ENCODE peak calls at places on chromosomes 11 and 22, in eight cellular contexts. O is fibroblast of lung, W is thoracic aorta, M is IMR-90, T is endodermal cell, X is esophagus muscularis mucosa, P is stomach, V is upper lobe of left lung. G is an unnamed sample.

GRCh38 chr11:73343076-73343833 is 32.9 kb upstream of the RELT start:
- DNase-seq in X (no peak), O (no peak), M (no peak), W (no peak), T (peak), V (no peak), P (no peak), G (no peak)

GRCh38 chr11:60367009-60367408 is 11.3 kb upstream of the MS4A7 start:
- DNase-seq in X (no peak), T (no peak), M (no peak), V (no peak), O (no peak), W (no peak), P (no peak), G (no peak)

GRCh38 chr11:35784699-35785098 is 122.1 kb downstream of the TRIM44 start:
- DNase-seq in W (no peak), P (no peak), O (no peak), M (no peak), V (no peak), X (no peak), T (no peak), G (no peak)

GRCh38 chr11:75771646-75772410 is 3.2 kb downstream of the DGAT2 start:
- DNase-seq in P (peak), X (no peak), V (no peak), O (peak), W (peak), T (no peak), M (peak), G (no peak)

GRCh38 chr11:790721-791564 is 1.1 kb upstream of the CEND1 start:
- DNase-seq in P (no peak), M (no peak), O (peak), V (peak), T (peak), W (no peak), X (no peak), G (no peak)

GRCh38 chr22:22355233-22355834 is 110.7 kb downstream of the VPREB1 start:
- DNase-seq in P (no peak), O (no peak), M (no peak), X (peak), T (no peak), W (no peak), V (peak), G (no peak)

GRCh38 chr11:115178705-115179104 is 325.5 kb downstream of the CADM1 start:
- DNase-seq in X (no peak), P (no peak), M (no peak), O (no peak), W (no peak), V (peak), T (no peak), G (no peak)

GRCh38 chr11:60985991-60986915 is 14.8 kb downstream of the CD6 start:
- DNase-seq in V (no peak), W (no peak), T (peak), P (peak), M (peak), X (no peak), O (peak), G (no peak)

GRCh38 chr22:37457093-37457893 is 28.9 kb downstream of the MFNG start:
- DNase-seq in O (peak), M (peak), W (peak), X (no peak), V (no peak), P (peak), T (peak), G (peak)

DNA sequence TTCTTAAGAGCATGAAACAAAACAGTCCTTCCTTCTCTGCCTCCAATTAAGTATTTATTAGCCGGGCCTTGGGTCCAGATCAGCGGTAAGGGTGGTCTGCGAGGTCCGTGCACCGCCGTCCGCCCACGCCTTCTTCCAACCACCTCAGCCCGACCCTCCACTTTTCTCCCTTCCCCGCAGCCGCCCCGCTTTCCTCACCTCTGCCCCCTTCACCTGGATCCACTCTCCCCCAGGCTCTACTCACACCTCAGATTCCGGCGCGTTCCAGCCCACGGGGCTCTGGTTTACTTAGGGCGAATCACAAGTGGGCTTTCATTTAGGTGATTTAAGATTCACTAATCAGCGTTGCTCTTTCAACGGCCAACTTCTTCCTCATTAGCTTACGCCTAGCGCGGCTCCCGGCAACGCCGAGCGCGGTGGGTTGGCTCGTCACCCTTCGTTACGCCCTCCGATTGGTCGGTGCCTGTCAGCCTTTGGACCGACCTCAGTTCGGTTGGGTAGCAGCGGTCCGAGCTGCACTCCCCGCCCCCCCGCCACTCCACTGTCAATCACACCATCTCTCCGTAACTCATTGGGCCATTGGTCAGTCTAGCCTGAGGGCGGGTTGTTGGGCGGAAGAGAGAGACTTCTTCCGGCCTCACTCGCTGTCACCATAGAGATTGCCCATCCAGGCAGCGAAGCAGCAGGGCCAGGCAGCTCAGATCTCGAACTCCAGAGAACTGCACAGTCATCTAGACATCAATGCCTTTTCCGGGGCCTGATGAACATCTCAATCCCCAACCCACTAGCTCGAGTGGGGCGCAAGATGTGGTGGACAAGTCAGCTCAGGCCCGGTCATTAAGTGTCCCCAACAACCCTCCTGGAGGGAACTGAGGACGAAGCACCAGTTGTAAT is at the start of gene TMEM218:
- DNase-seq in O (peak), W (peak), T (peak), M (peak), V (peak), X (peak), P (peak), G (peak)
- H3K27ac ChIP-seq in O (peak), W (peak), T (peak), M (peak), V (peak), X (peak), P (peak), G (peak)

GRCh38 chr22:49901457-49901856 is 16.8 kb downstream of the ALG12 start:
- DNase-seq in W (no peak), P (no peak), X (no peak), M (no peak), O (no peak), V (no peak), T (no peak), G (no peak)
- TF ChIP-seq CTCF in W (no peak), P (no peak), X (no peak), M (no peak), O (no peak), V (no peak), T (no peak), G (no peak)

DNA sequence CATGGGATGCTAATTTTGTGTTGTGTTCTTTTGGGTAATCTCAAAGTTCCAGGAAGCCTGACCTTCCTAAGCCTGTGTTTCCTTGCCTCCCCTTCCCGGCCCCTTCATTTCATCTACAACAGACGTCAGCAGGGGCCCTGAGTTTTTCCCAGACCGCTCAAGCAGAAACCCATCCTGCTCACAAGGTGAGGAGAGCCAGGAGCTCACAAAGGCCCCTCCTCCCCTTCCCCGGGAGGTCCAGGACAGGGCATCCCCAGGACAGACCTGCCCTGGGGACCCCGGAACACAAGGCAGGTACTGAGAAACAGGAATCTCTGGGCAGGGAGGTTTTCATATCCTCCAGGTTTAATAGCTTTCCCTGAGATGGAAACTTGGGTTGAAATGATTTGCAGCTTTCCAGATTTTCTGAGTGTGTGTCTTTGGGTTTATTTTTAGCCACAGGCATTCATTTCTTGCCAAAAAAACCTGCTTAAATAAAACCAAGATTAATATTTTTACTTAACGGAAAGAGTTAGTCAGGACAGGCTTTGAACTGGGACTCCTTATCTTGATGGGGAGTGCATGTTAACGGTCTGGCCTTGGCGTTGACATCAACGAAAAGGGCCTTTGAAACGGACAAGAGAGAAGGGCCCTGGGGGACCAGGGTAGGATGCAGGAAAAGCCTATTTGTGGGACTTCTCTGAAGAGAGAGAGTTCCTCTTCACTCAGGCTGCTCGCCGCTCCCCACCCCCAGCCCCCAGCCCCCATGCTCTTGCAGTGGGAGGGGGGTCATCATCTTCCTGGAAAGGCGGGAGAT is 38.5 kb downstream of the TIMP3 start:
- DNase-seq in O (no peak), X (no peak), P (no peak), V (peak), M (peak), T (no peak), W (no peak), G (no peak)
- H3K27ac ChIP-seq in O (no peak), X (peak), P (peak), V (peak), M (no peak), T (no peak), W (peak), G (peak)

GRCh38 chr11:131092469-131092868 is 176.2 kb upstream of the SNX19 start:
- DNase-seq in T (no peak), M (peak), W (no peak), O (no peak), P (no peak), X (no peak), V (no peak), G (no peak)

GRCh38 chr11:131095501-131096185 is 179.4 kb upstream of the SNX19 start:
- DNase-seq in X (peak), O (no peak), V (no peak), M (no peak), T (no peak), P (no peak), W (no peak), G (no peak)

GRCh38 chr11:131099013-131099412 is 182.7 kb upstream of the SNX19 start:
- DNase-seq in O (peak), W (no peak), M (peak), P (no peak), X (peak), V (no peak), T (no peak), G (no peak)

GRCh38 chr11:131099746-131100145 is 183.5 kb upstream of the SNX19 start:
- DNase-seq in M (peak), P (no peak), T (no peak), O (peak), W (no peak), X (no peak), V (no peak), G (no peak)

GRCh38 chr11:131094828-131095227 is 178.5 kb upstream of the SNX19 start:
- DNase-seq in V (no peak), M (no peak), T (no peak), X (peak), W (no peak), P (no peak), O (no peak), G (no peak)
- TF ChIP-seq CTCF in V (no peak), M (no peak), T (no peak), X (no peak), W (no peak), P (no peak), O (no peak), G (no peak)

GRCh38 chr11:48093323-48093722 is 113.0 kb downstream of the PTPRJ start:
- DNase-seq in X (no peak), W (no peak), V (no peak), P (no peak), O (peak), T (no peak), M (no peak), G (no peak)
- H3K27ac ChIP-seq in X (no peak), W (no peak), V (no peak), P (peak), O (no peak), T (no peak), M (no peak), G (peak)

GRCh38 chr11:82671451-82671850 is 62.2 kb downstream of the FAM181B start:
- DNase-seq in O (no peak), P (no peak), M (no peak), X (no peak), W (no peak), V (no peak), T (no peak), G (no peak)

GRCh38 chr11:82676483-82677094 is 57.1 kb downstream of the FAM181B start:
- DNase-seq in W (no peak), O (no peak), X (no peak), M (no peak), V (no peak), T (no peak), P (no peak), G (no peak)

GRCh38 chr11:82680252-82680651 is 53.4 kb downstream of the FAM181B start:
- DNase-seq in X (no peak), V (no peak), O (no peak), M (no peak), P (no peak), T (no peak), W (no peak), G (peak)

GRCh38 chr11:82675838-82676237 is 57.8 kb downstream of the FAM181B start:
- DNase-seq in M (no peak), T (peak), W (no peak), O (no peak), P (no peak), V (no peak), X (no peak), G (no peak)
- TF ChIP-seq CTCF in M (no peak), T (no peak), W (no peak), O (no peak), P (no peak), V (no peak), X (no peak), G (no peak)